ENCODE peak calls at places on chromosome 16, in six cellular contexts. One of them, this sample, is unnamed.

GRCh38 chr16:78034530-78034929 is 12.2 kb downstream of the CLEC3A start:
- DNase-seq in GM12865: peak
- DNase-seq in B cell: no peak
- DNase-seq in astrocyte of the spinal cord: peak
- DNase-seq in kidney epithelial cell: no peak
- DNase-seq in lower lobe of right lung: no peak
- DNase-seq in this sample: no peak

GRCh38 chr16:22948058-22948602 is 134.2 kb downstream of the HS3ST2 start:
- DNase-seq in GM12865: no peak
- DNase-seq in B cell: peak
- DNase-seq in astrocyte of the spinal cord: no peak
- DNase-seq in kidney epithelial cell: no peak
- DNase-seq in lower lobe of right lung: no peak
- DNase-seq in this sample: no peak

GRCh38 chr16:68564367-68564985 is 25.4 kb downstream of the ZFP90 start:
- DNase-seq in GM12865: peak
- DNase-seq in B cell: no peak
- DNase-seq in astrocyte of the spinal cord: peak
- DNase-seq in kidney epithelial cell: no peak
- DNase-seq in lower lobe of right lung: no peak
- DNase-seq in this sample: peak

GRCh38 chr16:73213761-73214480 is 166.0 kb upstream of the ZFHX3 start:
- DNase-seq in GM12865: no peak
- DNase-seq in B cell: no peak
- DNase-seq in astrocyte of the spinal cord: no peak
- DNase-seq in kidney epithelial cell: no peak
- DNase-seq in lower lobe of right lung: no peak
- DNase-seq in this sample: no peak

GRCh38 chr16:75238853-75239371 is 12.5 kb downstream of the BCAR1 start:
- DNase-seq in GM12865: no peak
- DNase-seq in B cell: no peak
- DNase-seq in astrocyte of the spinal cord: no peak
- DNase-seq in kidney epithelial cell: no peak
- DNase-seq in lower lobe of right lung: no peak
- DNase-seq in this sample: peak

GRCh38 chr16:65875362-65876199 is 490.9 kb upstream of the CDH5 start:
- DNase-seq in GM12865: peak
- DNase-seq in B cell: no peak
- DNase-seq in astrocyte of the spinal cord: no peak
- DNase-seq in kidney epithelial cell: no peak
- DNase-seq in lower lobe of right lung: no peak
- DNase-seq in this sample: no peak

GRCh38 chr16:10579575-10579964 is 828 bp downstream of the EMP2 start:
- DNase-seq in GM12865: no peak
- DNase-seq in B cell: no peak
- DNase-seq in astrocyte of the spinal cord: no peak
- DNase-seq in kidney epithelial cell: no peak
- DNase-seq in lower lobe of right lung: no peak
- DNase-seq in this sample: no peak

GRCh38 chr16:4624827-4625616 is 396 bp downstream of the MGRN1 start:
- DNase-seq in GM12865: peak
- DNase-seq in B cell: peak
- DNase-seq in astrocyte of the spinal cord: peak
- DNase-seq in kidney epithelial cell: no peak
- DNase-seq in lower lobe of right lung: peak
- DNase-seq in this sample: peak

GRCh38 chr16:86343111-86343642 is 167.2 kb upstream of the FOXF1 start:
- DNase-seq in GM12865: no peak
- DNase-seq in B cell: no peak
- DNase-seq in astrocyte of the spinal cord: peak
- DNase-seq in kidney epithelial cell: no peak
- DNase-seq in lower lobe of right lung: no peak
- DNase-seq in this sample: peak

GRCh38 chr16:4319454-4319853 is 3.6 kb downstream of the GLIS2 start:
- DNase-seq in GM12865: peak
- DNase-seq in B cell: peak
- DNase-seq in astrocyte of the spinal cord: no peak
- DNase-seq in kidney epithelial cell: no peak
- DNase-seq in lower lobe of right lung: no peak
- DNase-seq in this sample: no peak

GRCh38 chr16:17407321-17407720 is 63.4 kb downstream of the XYLT1 start:
- DNase-seq in GM12865: no peak
- DNase-seq in B cell: no peak
- DNase-seq in astrocyte of the spinal cord: no peak
- DNase-seq in kidney epithelial cell: no peak
- DNase-seq in lower lobe of right lung: no peak
- DNase-seq in this sample: no peak

GRCh38 chr16:22184615-22184968 is 21.5 kb upstream of the EEF2K start:
- DNase-seq in GM12865: peak
- DNase-seq in B cell: no peak
- DNase-seq in astrocyte of the spinal cord: no peak
- DNase-seq in kidney epithelial cell: no peak
- DNase-seq in lower lobe of right lung: no peak
- DNase-seq in this sample: no peak

GRCh38 chr16:68338326-68339119 is 27.7 kb downstream of the PRMT7 start:
- DNase-seq in GM12865: no peak
- DNase-seq in B cell: no peak
- DNase-seq in astrocyte of the spinal cord: no peak
- DNase-seq in kidney epithelial cell: no peak
- DNase-seq in lower lobe of right lung: no peak
- DNase-seq in this sample: no peak

GRCh38 chr16:12553191-12553590 is 250.5 kb downstream of the CPPED1 start:
- DNase-seq in GM12865: no peak
- DNase-seq in B cell: no peak
- DNase-seq in astrocyte of the spinal cord: no peak
- DNase-seq in kidney epithelial cell: no peak
- DNase-seq in lower lobe of right lung: no peak
- DNase-seq in this sample: no peak

GRCh38 chr16:1312459-1312801 is 3.0 kb downstream of the UBE2I start:
- DNase-seq in GM12865: peak
- DNase-seq in B cell: no peak
- DNase-seq in astrocyte of the spinal cord: no peak
- DNase-seq in kidney epithelial cell: no peak
- DNase-seq in lower lobe of right lung: no peak
- DNase-seq in this sample: no peak

GRCh38 chr16:80993293-80993691 is 13.4 kb downstream of the CMC2 start:
- DNase-seq in GM12865: no peak
- DNase-seq in B cell: no peak
- DNase-seq in astrocyte of the spinal cord: peak
- DNase-seq in kidney epithelial cell: peak
- DNase-seq in lower lobe of right lung: no peak
- DNase-seq in this sample: peak

GRCh38 chr16:74931445-74931844 is 53.5 kb downstream of the WDR59 start:
- DNase-seq in GM12865: peak
- DNase-seq in B cell: no peak
- DNase-seq in astrocyte of the spinal cord: no peak
- DNase-seq in kidney epithelial cell: no peak
- DNase-seq in lower lobe of right lung: no peak
- DNase-seq in this sample: no peak

GRCh38 chr16:58448890-58449289 is 51.1 kb upstream of the NDRG4 start:
- DNase-seq in GM12865: no peak
- DNase-seq in B cell: no peak
- DNase-seq in astrocyte of the spinal cord: no peak
- DNase-seq in kidney epithelial cell: no peak
- DNase-seq in lower lobe of right lung: no peak
- DNase-seq in this sample: no peak

GRCh38 chr16:48126801-48127644 is 28.8 kb downstream of the ABCC12 start:
- DNase-seq in GM12865: no peak
- DNase-seq in B cell: no peak
- DNase-seq in astrocyte of the spinal cord: peak
- DNase-seq in kidney epithelial cell: peak
- DNase-seq in lower lobe of right lung: peak
- DNase-seq in this sample: peak

GRCh38 chr16:27228036-27228435 is 24.7 kb downstream of the KDM8 start:
- DNase-seq in GM12865: no peak
- DNase-seq in B cell: no peak
- DNase-seq in astrocyte of the spinal cord: no peak
- DNase-seq in kidney epithelial cell: no peak
- DNase-seq in lower lobe of right lung: peak
- DNase-seq in this sample: no peak

GRCh38 chr16:89358030-89359005 is 132.0 kb downstream of the ANKRD11 start:
- DNase-seq in GM12865: peak
- DNase-seq in B cell: peak
- DNase-seq in astrocyte of the spinal cord: no peak
- DNase-seq in kidney epithelial cell: no peak
- DNase-seq in lower lobe of right lung: no peak
- DNase-seq in this sample: no peak

GRCh38 chr16:11955713-11956123 is 9.3 kb upstream of the TNFRSF17 start:
- DNase-seq in GM12865: no peak
- DNase-seq in B cell: no peak
- DNase-seq in astrocyte of the spinal cord: peak
- DNase-seq in kidney epithelial cell: peak
- DNase-seq in lower lobe of right lung: no peak
- DNase-seq in this sample: peak

GRCh38 chr16:66891360-66891759 is 11.0 kb downstream of the PDP2 start:
- DNase-seq in GM12865: no peak
- DNase-seq in B cell: no peak
- DNase-seq in astrocyte of the spinal cord: no peak
- DNase-seq in kidney epithelial cell: no peak
- DNase-seq in lower lobe of right lung: no peak
- DNase-seq in this sample: no peak

GRCh38 chr16:85102106-85102630 is 10.1 kb downstream of the CIBAR2 start:
- DNase-seq in GM12865: peak
- DNase-seq in B cell: no peak
- DNase-seq in astrocyte of the spinal cord: no peak
- DNase-seq in kidney epithelial cell: no peak
- DNase-seq in lower lobe of right lung: no peak
- DNase-seq in this sample: no peak

GRCh38 chr16:24871891-24872290 is 26.1 kb downstream of the SLC5A11 start:
- DNase-seq in GM12865: no peak
- DNase-seq in B cell: no peak
- DNase-seq in astrocyte of the spinal cord: no peak
- DNase-seq in kidney epithelial cell: no peak
- DNase-seq in lower lobe of right lung: no peak
- DNase-seq in this sample: no peak

GRCh38 chr16:84063972-84064371 is 21.4 kb upstream of the SLC38A8 start:
- DNase-seq in GM12865: no peak
- DNase-seq in B cell: no peak
- DNase-seq in astrocyte of the spinal cord: no peak
- DNase-seq in kidney epithelial cell: no peak
- DNase-seq in lower lobe of right lung: no peak
- DNase-seq in this sample: no peak

GRCh38 chr16:84059946-84060901 is 17.6 kb upstream of the SLC38A8 start:
- DNase-seq in GM12865: no peak
- DNase-seq in B cell: no peak
- DNase-seq in astrocyte of the spinal cord: no peak
- DNase-seq in kidney epithelial cell: no peak
- DNase-seq in lower lobe of right lung: no peak
- DNase-seq in this sample: no peak

GRCh38 chr16:84065536-84066132 is 23.0 kb upstream of the SLC38A8 start:
- DNase-seq in GM12865: peak
- DNase-seq in B cell: peak
- DNase-seq in astrocyte of the spinal cord: peak
- DNase-seq in kidney epithelial cell: peak
- DNase-seq in lower lobe of right lung: no peak
- DNase-seq in this sample: peak

GRCh38 chr16:84061236-84061830 is 18.7 kb upstream of the SLC38A8 start:
- DNase-seq in GM12865: no peak
- DNase-seq in B cell: no peak
- DNase-seq in astrocyte of the spinal cord: no peak
- DNase-seq in kidney epithelial cell: no peak
- DNase-seq in lower lobe of right lung: no peak
- DNase-seq in this sample: no peak

GRCh38 chr16:84062734-84063640 is 20.4 kb upstream of the SLC38A8 start:
- DNase-seq in GM12865: peak
- DNase-seq in B cell: peak
- DNase-seq in astrocyte of the spinal cord: peak
- DNase-seq in kidney epithelial cell: peak
- DNase-seq in lower lobe of right lung: peak
- DNase-seq in this sample: peak
- TF ChIP-seq CTCF in GM12865: peak
- TF ChIP-seq CTCF in B cell: peak
- TF ChIP-seq CTCF in astrocyte of the spinal cord: peak
- TF ChIP-seq CTCF in kidney epithelial cell: peak
- TF ChIP-seq CTCF in lower lobe of right lung: peak
- TF ChIP-seq CTCF in this sample: peak

GRCh38 chr16:29318037-29318436 is 88.5 kb downstream of the NPIPB11 start:
- DNase-seq in GM12865: no peak
- DNase-seq in B cell: peak
- DNase-seq in astrocyte of the spinal cord: peak
- DNase-seq in kidney epithelial cell: no peak
- DNase-seq in lower lobe of right lung: no peak
- DNase-seq in this sample: no peak
- TF ChIP-seq CTCF in GM12865: no peak
- TF ChIP-seq CTCF in B cell: peak
- TF ChIP-seq CTCF in astrocyte of the spinal cord: peak
- TF ChIP-seq CTCF in kidney epithelial cell: peak
- TF ChIP-seq CTCF in lower lobe of right lung: peak
- TF ChIP-seq CTCF in this sample: no peak

DNA sequence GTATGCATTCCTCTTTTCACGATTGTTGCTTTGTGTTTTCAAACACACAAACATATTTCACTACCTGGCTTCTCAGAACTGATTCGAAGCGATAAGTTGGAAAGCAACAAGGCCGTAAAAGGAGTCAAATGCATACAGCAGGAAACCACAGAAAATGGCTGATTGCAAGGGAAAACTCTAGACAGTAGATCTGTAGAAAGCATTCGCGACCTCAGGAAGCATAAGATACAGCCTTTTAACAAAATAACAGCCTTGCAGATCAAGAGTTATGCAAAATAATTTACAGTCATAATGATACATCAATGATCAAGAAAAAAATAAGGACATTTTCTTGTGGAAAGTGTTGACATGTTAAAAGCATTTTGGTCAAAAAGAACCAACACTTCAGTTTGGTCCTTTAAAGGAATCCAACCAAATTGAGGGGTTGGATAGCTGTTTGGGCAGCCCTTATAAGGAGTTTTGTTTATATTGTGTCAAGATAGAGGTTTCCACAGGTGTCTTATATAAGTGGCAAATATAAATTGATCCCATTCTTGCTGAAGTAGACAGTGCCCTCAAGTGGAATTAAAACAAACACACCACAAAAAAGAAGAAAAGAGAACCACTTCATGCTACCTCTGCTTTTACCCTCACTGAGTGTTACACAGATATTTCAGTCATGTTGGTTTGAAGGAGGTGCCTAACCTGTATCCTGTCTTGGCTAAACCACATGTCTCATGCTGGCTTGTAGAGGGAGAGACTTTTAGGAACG is 5.5 kb downstream of the CYLD start:
- DNase-seq in GM12865: peak
- DNase-seq in B cell: peak
- DNase-seq in astrocyte of the spinal cord: no peak
- DNase-seq in kidney epithelial cell: no peak
- DNase-seq in lower lobe of right lung: no peak
- DNase-seq in this sample: no peak
- TF ChIP-seq CTCF in GM12865: peak
- TF ChIP-seq CTCF in B cell: peak
- TF ChIP-seq CTCF in astrocyte of the spinal cord: peak
- TF ChIP-seq CTCF in kidney epithelial cell: peak
- TF ChIP-seq CTCF in lower lobe of right lung: peak
- TF ChIP-seq CTCF in this sample: peak

DNA sequence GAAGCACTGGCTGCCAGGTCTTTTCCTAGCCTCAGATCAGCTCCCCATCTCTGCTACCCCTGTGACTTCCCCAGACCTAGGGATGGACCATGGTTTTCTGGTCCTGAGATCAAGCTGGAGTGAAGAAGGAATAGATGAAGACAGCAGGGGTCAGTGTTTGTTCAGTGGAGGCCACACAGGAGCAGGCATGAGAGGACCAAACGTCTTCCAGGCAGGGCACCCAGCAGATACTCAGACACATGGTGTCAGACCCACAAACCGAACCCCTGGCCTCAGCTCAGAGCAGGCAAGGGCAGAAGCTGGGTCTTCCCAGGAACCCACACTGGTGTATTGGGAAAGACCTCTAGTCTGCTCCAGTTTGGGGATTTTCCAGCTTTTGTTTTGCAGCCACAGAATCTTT is 189.7 kb downstream of the IRX5 start:
- DNase-seq in GM12865: no peak
- DNase-seq in B cell: no peak
- DNase-seq in astrocyte of the spinal cord: no peak
- DNase-seq in kidney epithelial cell: no peak
- DNase-seq in lower lobe of right lung: no peak
- DNase-seq in this sample: no peak
- TF ChIP-seq CTCF in GM12865: no peak
- TF ChIP-seq CTCF in B cell: no peak
- TF ChIP-seq CTCF in astrocyte of the spinal cord: no peak
- TF ChIP-seq CTCF in kidney epithelial cell: no peak
- TF ChIP-seq CTCF in lower lobe of right lung: peak
- TF ChIP-seq CTCF in this sample: no peak